ENCODE peak calls at places on chromosomes 3 and 15, in six cellular contexts. One of them, this sample, is unnamed.

GRCh38 chr15:63600001-63600645 is 2.9 kb downstream of the FBXL22 start:
- DNase-seq in left ventricle myocardium inferior: no peak
- DNase-seq in stimulated activated CD8-positive, alpha-beta memory T cell treated with anti-CD3 and anti-CD28 coated beads, Interleukin-12 subunit alpha, Interleukin-12 subunit beta, amount 100 ng/mL, for 1 hour: no peak
- DNase-seq in M059J: no peak
- DNase-seq in T-helper 17 cell: no peak
- DNase-seq in EH: no peak
- DNase-seq in this sample: no peak

GRCh38 chr3:52049503-52049902 is 6.9 kb downstream of the DUSP7 start:
- DNase-seq in left ventricle myocardium inferior: no peak
- DNase-seq in stimulated activated CD8-positive, alpha-beta memory T cell treated with anti-CD3 and anti-CD28 coated beads, Interleukin-12 subunit alpha, Interleukin-12 subunit beta, amount 100 ng/mL, for 1 hour: no peak
- DNase-seq in M059J: no peak
- DNase-seq in T-helper 17 cell: no peak
- DNase-seq in EH: no peak
- DNase-seq in this sample: no peak

GRCh38 chr3:13420051-13420816 is at the start of gene NUP210:
- DNase-seq in left ventricle myocardium inferior: peak; percentile 22
- DNase-seq in stimulated activated CD8-positive, alpha-beta memory T cell treated with anti-CD3 and anti-CD28 coated beads, Interleukin-12 subunit alpha, Interleukin-12 subunit beta, amount 100 ng/mL, for 1 hour: no peak
- DNase-seq in M059J: no peak
- DNase-seq in T-helper 17 cell: peak; percentile 33
- DNase-seq in EH: no peak
- DNase-seq in this sample: peak; percentile 31

GRCh38 chr3:116947809-116948208 is 238.2 kb downstream of the TUSC7 start:
- DNase-seq in left ventricle myocardium inferior: no peak
- DNase-seq in stimulated activated CD8-positive, alpha-beta memory T cell treated with anti-CD3 and anti-CD28 coated beads, Interleukin-12 subunit alpha, Interleukin-12 subunit beta, amount 100 ng/mL, for 1 hour: no peak
- DNase-seq in M059J: no peak
- DNase-seq in T-helper 17 cell: no peak
- DNase-seq in EH: no peak
- DNase-seq in this sample: no peak

GRCh38 chr3:4993276-4994143 is 14.3 kb downstream of the BHLHE40 start:
- DNase-seq in left ventricle myocardium inferior: no peak
- DNase-seq in stimulated activated CD8-positive, alpha-beta memory T cell treated with anti-CD3 and anti-CD28 coated beads, Interleukin-12 subunit alpha, Interleukin-12 subunit beta, amount 100 ng/mL, for 1 hour: no peak
- DNase-seq in M059J: peak; percentile 35
- DNase-seq in T-helper 17 cell: no peak
- DNase-seq in EH: no peak
- DNase-seq in this sample: no peak

GRCh38 chr15:99155961-99156443 is 51.1 kb downstream of the SYNM start:
- DNase-seq in left ventricle myocardium inferior: no peak
- DNase-seq in stimulated activated CD8-positive, alpha-beta memory T cell treated with anti-CD3 and anti-CD28 coated beads, Interleukin-12 subunit alpha, Interleukin-12 subunit beta, amount 100 ng/mL, for 1 hour: no peak
- DNase-seq in M059J: peak; percentile 36
- DNase-seq in T-helper 17 cell: no peak
- DNase-seq in EH: peak; percentile 42
- DNase-seq in this sample: no peak

GRCh38 chr3:165624761-165625160 is 212.5 kb downstream of the BCHE start:
- DNase-seq in left ventricle myocardium inferior: no peak
- DNase-seq in stimulated activated CD8-positive, alpha-beta memory T cell treated with anti-CD3 and anti-CD28 coated beads, Interleukin-12 subunit alpha, Interleukin-12 subunit beta, amount 100 ng/mL, for 1 hour: no peak
- DNase-seq in M059J: no peak
- DNase-seq in T-helper 17 cell: no peak
- DNase-seq in EH: no peak
- DNase-seq in this sample: no peak

GRCh38 chr3:11637901-11638668 is 5.6 kb downstream of the VGLL4 start:
- DNase-seq in left ventricle myocardium inferior: no peak
- DNase-seq in stimulated activated CD8-positive, alpha-beta memory T cell treated with anti-CD3 and anti-CD28 coated beads, Interleukin-12 subunit alpha, Interleukin-12 subunit beta, amount 100 ng/mL, for 1 hour: no peak
- DNase-seq in M059J: no peak
- DNase-seq in T-helper 17 cell: no peak
- DNase-seq in EH: peak; percentile 94
- DNase-seq in this sample: no peak

GRCh38 chr3:46893146-46893748 is 15.7 kb downstream of the PTH1R start:
- DNase-seq in left ventricle myocardium inferior: peak; percentile 31
- DNase-seq in stimulated activated CD8-positive, alpha-beta memory T cell treated with anti-CD3 and anti-CD28 coated beads, Interleukin-12 subunit alpha, Interleukin-12 subunit beta, amount 100 ng/mL, for 1 hour: no peak
- DNase-seq in M059J: no peak
- DNase-seq in T-helper 17 cell: no peak
- DNase-seq in EH: no peak
- DNase-seq in this sample: no peak

GRCh38 chr3:31502803-31503221 is 29.9 kb upstream of the STT3B start:
- DNase-seq in left ventricle myocardium inferior: no peak
- DNase-seq in stimulated activated CD8-positive, alpha-beta memory T cell treated with anti-CD3 and anti-CD28 coated beads, Interleukin-12 subunit alpha, Interleukin-12 subunit beta, amount 100 ng/mL, for 1 hour: no peak
- DNase-seq in M059J: no peak
- DNase-seq in T-helper 17 cell: no peak
- DNase-seq in EH: no peak
- DNase-seq in this sample: no peak

GRCh38 chr3:72887378-72887722 is 496 bp upstream of the GXYLT2 start:
- DNase-seq in left ventricle myocardium inferior: no peak
- DNase-seq in stimulated activated CD8-positive, alpha-beta memory T cell treated with anti-CD3 and anti-CD28 coated beads, Interleukin-12 subunit alpha, Interleukin-12 subunit beta, amount 100 ng/mL, for 1 hour: no peak
- DNase-seq in M059J: no peak
- DNase-seq in T-helper 17 cell: no peak
- DNase-seq in EH: no peak
- DNase-seq in this sample: no peak

GRCh38 chr3:141686477-141687280 is 51.4 kb upstream of the RNF7 start:
- DNase-seq in left ventricle myocardium inferior: peak; percentile 63
- DNase-seq in stimulated activated CD8-positive, alpha-beta memory T cell treated with anti-CD3 and anti-CD28 coated beads, Interleukin-12 subunit alpha, Interleukin-12 subunit beta, amount 100 ng/mL, for 1 hour: no peak
- DNase-seq in M059J: peak; percentile 87
- DNase-seq in T-helper 17 cell: no peak
- DNase-seq in EH: peak; percentile 72
- DNase-seq in this sample: no peak

GRCh38 chr15:42151736-42152135 is 4.7 kb downstream of the PLA2G4F start:
- DNase-seq in left ventricle myocardium inferior: no peak
- DNase-seq in stimulated activated CD8-positive, alpha-beta memory T cell treated with anti-CD3 and anti-CD28 coated beads, Interleukin-12 subunit alpha, Interleukin-12 subunit beta, amount 100 ng/mL, for 1 hour: no peak
- DNase-seq in M059J: no peak
- DNase-seq in T-helper 17 cell: no peak
- DNase-seq in EH: peak; percentile 3
- DNase-seq in this sample: no peak

This sample was measured in T-helper 1 cell.